ENCODE peak calls at places on chromosome 2, in eight cellular contexts. One of them, this sample, is unnamed.

GRCh38 chr2:71226391-71226964 is 425 bp downstream of the PAIP2B start:
- DNase-seq in endothelial cell: peak
- DNase-seq in IMR-90: no peak
- DNase-seq in ovary: peak
- DNase-seq in astrocyte: no peak
- DNase-seq in AG08395: no peak
- DNase-seq in NCI-H446 treated with DMSO at 0.1 percent for 48 hours: no peak
- DNase-seq in colonic mucosa: peak
- DNase-seq in this sample: peak

GRCh38 chr2:84393829-84394228 is 65.3 kb downstream of the SUCLG1 start:
- DNase-seq in endothelial cell: no peak
- DNase-seq in IMR-90: peak
- DNase-seq in ovary: no peak
- DNase-seq in astrocyte: peak
- DNase-seq in AG08395: no peak
- DNase-seq in NCI-H446 treated with DMSO at 0.1 percent for 48 hours: no peak
- DNase-seq in colonic mucosa: no peak
- DNase-seq in this sample: no peak

GRCh38 chr2:101698419-101699190 is 1.1 kb downstream of the MAP4K4 start:
- DNase-seq in endothelial cell: no peak
- DNase-seq in IMR-90: no peak
- DNase-seq in ovary: no peak
- DNase-seq in astrocyte: peak
- DNase-seq in AG08395: no peak
- DNase-seq in NCI-H446 treated with DMSO at 0.1 percent for 48 hours: peak
- DNase-seq in colonic mucosa: peak
- DNase-seq in this sample: no peak

GRCh38 chr2:27721335-27721734 is 50.2 kb upstream of the MRPL33 start:
- DNase-seq in endothelial cell: no peak
- DNase-seq in IMR-90: no peak
- DNase-seq in ovary: no peak
- DNase-seq in astrocyte: no peak
- DNase-seq in AG08395: no peak
- DNase-seq in NCI-H446 treated with DMSO at 0.1 percent for 48 hours: no peak
- DNase-seq in colonic mucosa: no peak
- DNase-seq in this sample: no peak

GRCh38 chr2:235219048-235219447 is 267.2 kb downstream of the SH3BP4 start:
- DNase-seq in endothelial cell: no peak
- DNase-seq in IMR-90: no peak
- DNase-seq in ovary: no peak
- DNase-seq in astrocyte: no peak
- DNase-seq in AG08395: no peak
- DNase-seq in NCI-H446 treated with DMSO at 0.1 percent for 48 hours: no peak
- DNase-seq in colonic mucosa: no peak
- DNase-seq in this sample: no peak

GRCh38 chr2:239305222-239305575 is 95.6 kb downstream of the HDAC4 start:
- DNase-seq in endothelial cell: no peak
- DNase-seq in IMR-90: no peak
- DNase-seq in ovary: peak
- DNase-seq in astrocyte: no peak
- DNase-seq in AG08395: no peak
- DNase-seq in NCI-H446 treated with DMSO at 0.1 percent for 48 hours: no peak
- DNase-seq in colonic mucosa: no peak
- DNase-seq in this sample: no peak

GRCh38 chr2:72750977-72751639 is 74.7 kb downstream of the EXOC6B start:
- DNase-seq in endothelial cell: no peak
- DNase-seq in IMR-90: no peak
- DNase-seq in ovary: no peak
- DNase-seq in astrocyte: no peak
- DNase-seq in AG08395: no peak
- DNase-seq in NCI-H446 treated with DMSO at 0.1 percent for 48 hours: no peak
- DNase-seq in colonic mucosa: no peak
- DNase-seq in this sample: no peak

GRCh38 chr2:99066602-99067001 is 74.9 kb upstream of the C2orf15 start:
- DNase-seq in endothelial cell: peak
- DNase-seq in IMR-90: peak
- DNase-seq in ovary: no peak
- DNase-seq in astrocyte: peak
- DNase-seq in AG08395: peak
- DNase-seq in NCI-H446 treated with DMSO at 0.1 percent for 48 hours: no peak
- DNase-seq in colonic mucosa: peak
- DNase-seq in this sample: no peak

GRCh38 chr2:231376857-231377256 is 18.7 kb upstream of the B3GNT7 start:
- DNase-seq in endothelial cell: no peak
- DNase-seq in IMR-90: no peak
- DNase-seq in ovary: no peak
- DNase-seq in astrocyte: no peak
- DNase-seq in AG08395: no peak
- DNase-seq in NCI-H446 treated with DMSO at 0.1 percent for 48 hours: no peak
- DNase-seq in colonic mucosa: no peak
- DNase-seq in this sample: no peak

This sample was measured in left ventricle myocardium inferior.